ENCODE peak calls at places on chromosomes 5 and 9, in nine cellular contexts. A is progenitor cell of endocrine pancreas; S is activated CD4-positive, alpha-beta T cell treated with anti-CD3 and anti-CD28 coated beads, Interleukin-2, amount 50 U/mL, for 4 hours; Q is renal cortical epithelial cell; G is left kidney; K is WERI-Rb-1; T is iPS-NIHi11; R is Calu3; W is GM04504. V is an unnamed sample.

GRCh38 chr9:133874061-133874638 is 118.0 kb downstream of the VAV2 start:
- DNase-seq in A (no peak), S (no peak), Q (peak; percentile 85), G (peak; percentile 53), K (peak; percentile 74), T (no peak), R (peak; percentile 79), W (no peak), V (peak; percentile 49)

GRCh38 chr5:138491284-138491648 is 26.0 kb downstream of the EGR1 start:
- DNase-seq in A (no peak), S (no peak), Q (no peak), G (no peak), K (no peak), T (no peak), R (no peak), W (no peak), V (no peak)

GRCh38 chr5:90934091-90934719 is 375.6 kb downstream of the ADGRV1 start:
- DNase-seq in A (no peak), S (no peak), Q (no peak), G (no peak), K (no peak), T (no peak), R (no peak), W (no peak), V (no peak)

GRCh38 chr5:36200513-36200912 is 41.2 kb downstream of the NADK2 start:
- DNase-seq in A (no peak), S (no peak), Q (peak; percentile 26), G (no peak), K (no peak), T (no peak), R (no peak), W (no peak), V (no peak)

GRCh38 chr5:7844901-7845300 is 6.0 kb downstream of the CFAP90 start:
- DNase-seq in A (no peak), S (no peak), Q (no peak), G (no peak), K (no peak), T (no peak), R (no peak), W (no peak), V (no peak)

GRCh38 chr5:2352101-2352861 is 399.2 kb downstream of the IRX2 start:
- DNase-seq in A (no peak), S (no peak), Q (no peak), G (no peak), K (no peak), T (no peak), R (no peak), W (no peak), V (no peak)

GRCh38 chr9:105683688-105684275 is 10.6 kb upstream of the TMEM38B start:
- DNase-seq in A (no peak), S (no peak), Q (no peak), G (no peak), K (no peak), T (no peak), R (no peak), W (no peak), V (no peak)

GRCh38 chr5:176533894-176534611 is 3.1 kb downstream of the RNF44 start:
- DNase-seq in A (no peak), S (no peak), Q (peak; percentile 36), G (no peak), K (no peak), T (peak; percentile 35), R (no peak), W (no peak), V (no peak)

GRCh38 chr9:21933281-21933680 is 60.9 kb downstream of the CDKN2A start:
- DNase-seq in A (no peak), S (no peak), Q (peak; percentile 4), G (no peak), K (no peak), T (no peak), R (no peak), W (no peak), V (no peak)

GRCh38 chr5:180719781-180720180 is 20.1 kb downstream of the OR2Y1 start:
- DNase-seq in A (no peak), S (no peak), Q (no peak), G (no peak), K (no peak), T (no peak), R (no peak), W (no peak), V (no peak)

GRCh38 chr5:392431-392988 is 50.5 kb upstream of the EXOC3 start:
- DNase-seq in A (no peak), S (peak; percentile 69), Q (peak; percentile 32), G (no peak), K (no peak), T (no peak), R (no peak), W (no peak), V (no peak)

GRCh38 chr9:76655970-76656369 is 108.3 kb upstream of the PCA3 start:
- DNase-seq in A (no peak), S (no peak), Q (no peak), G (no peak), K (no peak), T (no peak), R (no peak), W (no peak), V (no peak)

V was measured in HFF-Myc.